ENCODE peak calls at places on chromosomes 13 and 19, in eight cellular contexts. R is fibroblast of the aortic adventitia; L is ascending aorta; M is stimulated activated CD4-positive, alpha-beta T cell treated with anti-CD3 and anti-CD28 coated beads, TNF-alpha, amount 100 ng/mL, for 1 hour; Q is neuronal stem cell; H is fibroblast of gingiva; I is SJSA1; X is activated CD4-positive, CD25-positive, alpha-beta regulatory T cell treated with anti-CD3 and anti-CD28 coated beads, Interleukin-2, amount 50 U/mL, for 16 hours. G is an unnamed sample.

GRCh38 chr13:110580800-110581199 is 19.3 kb upstream of the RAB20 start:
- DNase-seq in R (peak; percentile 39), L (no peak), M (no peak), Q (no peak), H (no peak), I (no peak), X (no peak), G (no peak)

GRCh38 chr19:14147797-14148605 is 11.6 kb upstream of the ASF1B start:
- DNase-seq in R (peak; percentile 74), L (no peak), M (no peak), Q (no peak), H (peak; percentile 53), I (no peak), X (no peak), G (peak; percentile 74)

GRCh38 chr13:106680796-106681482 is 113.0 kb upstream of the ARGLU1 start:
- DNase-seq in R (no peak), L (no peak), M (no peak), Q (peak; percentile 69), H (no peak), I (no peak), X (no peak), G (no peak)

GRCh38 chr13:112685856-112686255 is 4.0 kb upstream of the ATP11A start:
- DNase-seq in R (no peak), L (no peak), M (no peak), Q (no peak), H (no peak), I (no peak), X (no peak), G (no peak)

GRCh38 chr19:28847468-28847867 is 365.5 kb downstream of the UQCRFS1 start:
- DNase-seq in R (peak; percentile 40), L (no peak), M (no peak), Q (no peak), H (peak; percentile 22), I (no peak), X (no peak), G (no peak)

GRCh38 chr13:31199527-31199848 is 287 bp upstream of the B3GLCT start:
- DNase-seq in R (no peak), L (no peak), M (no peak), Q (no peak), H (no peak), I (no peak), X (no peak), G (no peak)

GRCh38 chr13:73673931-73674330 is 460.3 kb downstream of the KLF12 start:
- DNase-seq in R (no peak), L (no peak), M (no peak), Q (no peak), H (no peak), I (no peak), X (no peak), G (no peak)

GRCh38 chr13:24683833-24684599 is 3.8 kb downstream of the ATP12A start:
- DNase-seq in R (peak; percentile 29), L (no peak), M (no peak), Q (peak; percentile 59), H (peak; percentile 13), I (peak; percentile 66), X (peak; percentile 11), G (peak; percentile 54)

GRCh38 chr13:89852570-89852969 is 1494.9 kb upstream of the MIR17HG start:
- DNase-seq in R (no peak), L (no peak), M (no peak), Q (no peak), H (no peak), I (no peak), X (no peak), G (no peak)

GRCh38 chr13:53121879-53122278 is 93.3 kb downstream of the OLFM4 start:
- DNase-seq in R (no peak), L (no peak), M (no peak), Q (no peak), H (no peak), I (no peak), X (no peak), G (no peak)

GRCh38 chr13:46071590-46072249 is 19.2 kb upstream of the ZC3H13 start:
- DNase-seq in R (no peak), L (no peak), M (no peak), Q (no peak), H (no peak), I (no peak), X (no peak), G (no peak)

GRCh38 chr13:42788601-42789000 is 7.2 kb downstream of the FAM216B start:
- DNase-seq in R (no peak), L (no peak), M (no peak), Q (no peak), H (no peak), I (no peak), X (no peak), G (no peak)

GRCh38 chr13:29569253-29570057 is 26.0 kb downstream of the SLC7A1 start:
- DNase-seq in R (no peak), L (no peak), M (no peak), Q (no peak), H (no peak), I (no peak), X (no peak), G (no peak)

GRCh38 chr19:39156230-39156890 is 30.8 kb downstream of the PAK4 start:
- DNase-seq in R (no peak), L (no peak), M (no peak), Q (no peak), H (no peak), I (no peak), X (no peak), G (no peak)

G was measured in tibial artery.